ENCODE peak calls at places on chromosomes 5 and 9, in seven cellular contexts. P is WERI-Rb-1, B is prostate gland, Q is kidney epithelial cell, C is thoracic aorta, J is fibroblast of pulmonary artery, S is Caco-2. D is an unnamed sample.

GRCh38 chr9:135920973-135921585 is 13.7 kb upstream of the CAMSAP1 start:
- DNase-seq in P (no peak), B (no peak), Q (no peak), C (no peak), J (no peak), S (no peak), D (no peak)

GRCh38 chr5:103414598-103414997 is 148.0 kb downstream of the NUDT12 start:
- DNase-seq in P (no peak), B (no peak), Q (no peak), C (no peak), J (no peak), S (peak), D (no peak)

GRCh38 chr9:4986783-4987182 is 1.7 kb downstream of the JAK2 start:
- DNase-seq in P (no peak), B (no peak), Q (no peak), C (no peak), J (no peak), S (no peak), D (no peak)

GRCh38 chr5:149427374-149427773 is 48.3 kb upstream of the IL17B start:
- DNase-seq in P (no peak), B (no peak), Q (no peak), C (no peak), J (no peak), S (no peak), D (no peak)

GRCh38 chr5:14348142-14348541 is 205.0 kb downstream of the TRIO start:
- DNase-seq in P (no peak), B (no peak), Q (no peak), C (no peak), J (no peak), S (no peak), D (no peak)

GRCh38 chr5:136619556-136619955 is 254.2 kb upstream of the TRPC7 start:
- DNase-seq in P (no peak), B (no peak), Q (no peak), C (no peak), J (peak), S (no peak), D (no peak)

GRCh38 chr9:131473891-131474290 is 28.8 kb upstream of the POMT1 start:
- DNase-seq in P (no peak), B (no peak), Q (no peak), C (no peak), J (no peak), S (peak), D (no peak)

GRCh38 chr5:32190094-32190493 is 16.0 kb upstream of the GOLPH3 start:
- DNase-seq in P (no peak), B (no peak), Q (no peak), C (no peak), J (peak), S (no peak), D (no peak)

GRCh38 chr5:131974956-131975726 is 29.7 kb upstream of the MEIKIN start:
- DNase-seq in P (no peak), B (no peak), Q (no peak), C (no peak), J (no peak), S (no peak), D (peak)

GRCh38 chr5:32562841-32563240 is 22.5 kb upstream of the SUB1 start:
- DNase-seq in P (no peak), B (no peak), Q (no peak), C (no peak), J (no peak), S (no peak), D (no peak)

GRCh38 chr5:139046551-139046950 is 151.6 kb downstream of the SIL1 start:
- DNase-seq in P (no peak), B (no peak), Q (no peak), C (no peak), J (peak), S (no peak), D (no peak)

GRCh38 chr5:15585826-15586591 is 86.0 kb downstream of the FBXL7 start:
- DNase-seq in P (no peak), B (no peak), Q (no peak), C (no peak), J (no peak), S (no peak), D (no peak)

GRCh38 chr9:127943746-127944145 is 6.1 kb upstream of the DPM2 start:
- DNase-seq in P (peak), B (peak), Q (no peak), C (peak), J (peak), S (peak), D (no peak)

GRCh38 chr5:174317261-174317894 is 271.9 kb downstream of the NSG2 start:
- DNase-seq in P (peak), B (no peak), Q (no peak), C (no peak), J (peak), S (peak), D (no peak)

GRCh38 chr5:68137451-68138190 is 77.9 kb upstream of the PIK3R1 start:
- DNase-seq in P (no peak), B (no peak), Q (no peak), C (no peak), J (no peak), S (no peak), D (no peak)

GRCh38 chr9:130933114-130934046 is 5.7 kb downstream of the FIBCD1 start:
- DNase-seq in P (no peak), B (no peak), Q (no peak), C (no peak), J (peak), S (no peak), D (no peak)

GRCh38 chr9:122228906-122229837 is at the start of gene LHX6:
- DNase-seq in P (peak), B (no peak), Q (no peak), C (no peak), J (peak), S (no peak), D (no peak)
- H3K4me3 ChIP-seq in P (peak), B (peak), Q (no peak), C (peak), J (no peak), S (peak), D (peak)

GRCh38 chr5:141609044-141609443 is 9.8 kb downstream of the DIAPH1 start:
- DNase-seq in P (no peak), B (no peak), Q (no peak), C (no peak), J (no peak), S (no peak), D (no peak)
- H3K4me3 ChIP-seq in P (no peak), B (no peak), Q (no peak), C (no peak), J (no peak), S (no peak), D (no peak)

GRCh38 chr9:115118471-115119156 is 657 bp upstream of the TNC start:
- DNase-seq in P (peak), B (peak), Q (peak), C (peak), J (peak), S (peak), D (no peak)
- H3K4me3 ChIP-seq in P (peak), B (peak), Q (peak), C (peak), J (peak), S (peak), D (peak)

DNA sequence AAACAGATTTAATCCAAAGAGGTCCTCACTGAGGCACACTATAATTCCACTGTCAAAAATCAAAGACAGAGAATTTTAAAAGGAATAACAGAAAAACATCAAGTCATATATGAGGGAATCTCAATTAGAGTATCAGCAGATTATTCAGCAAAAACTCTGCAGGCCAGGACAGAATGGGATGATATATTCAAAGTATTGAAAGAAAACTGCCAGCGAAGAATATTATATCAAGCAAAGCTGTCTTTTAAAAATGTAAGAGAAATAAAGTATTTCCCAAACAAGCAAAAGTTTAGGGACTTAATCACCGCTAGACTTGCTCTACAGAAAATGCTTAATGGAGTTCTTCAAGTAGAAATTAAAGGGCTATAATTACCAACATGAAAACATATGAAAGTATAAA is 15.7 kb upstream of the OR2Y1 start:
- DNase-seq in P (no peak), B (no peak), Q (no peak), C (no peak), J (no peak), S (no peak), D (no peak)
- H3K4me3 ChIP-seq in P (no peak), B (no peak), Q (no peak), C (no peak), J (no peak), S (no peak), D (no peak)

GRCh38 chr5:172004824-172005237 is 1.6 kb downstream of the FBXW11 start:
- DNase-seq in P (no peak), B (no peak), Q (no peak), C (no peak), J (no peak), S (no peak), D (no peak)
- H3K4me3 ChIP-seq in P (no peak), B (peak), Q (peak), C (peak), J (peak), S (peak), D (peak)

GRCh38 chr9:137267933-137268355 is 9.6 kb upstream of the TOR4A start:
- DNase-seq in P (no peak), B (no peak), Q (no peak), C (no peak), J (no peak), S (no peak), D (no peak)

GRCh38 chr9:137266589-137267453 is 10.7 kb upstream of the TOR4A start:
- DNase-seq in P (no peak), B (no peak), Q (no peak), C (no peak), J (no peak), S (no peak), D (no peak)

GRCh38 chr9:137270929-137271695 is 6.4 kb upstream of the TOR4A start:
- DNase-seq in P (no peak), B (no peak), Q (no peak), C (no peak), J (no peak), S (no peak), D (peak)

GRCh38 chr9:137269231-137269772 is 8.2 kb upstream of the TOR4A start:
- DNase-seq in P (no peak), B (peak), Q (no peak), C (no peak), J (no peak), S (no peak), D (no peak)

GRCh38 chr9:137268538-137269201 is 8.9 kb upstream of the TOR4A start:
- DNase-seq in P (no peak), B (no peak), Q (no peak), C (no peak), J (no peak), S (no peak), D (no peak)
- H3K4me3 ChIP-seq in P (no peak), B (no peak), Q (no peak), C (peak), J (no peak), S (no peak), D (no peak)

DNA sequence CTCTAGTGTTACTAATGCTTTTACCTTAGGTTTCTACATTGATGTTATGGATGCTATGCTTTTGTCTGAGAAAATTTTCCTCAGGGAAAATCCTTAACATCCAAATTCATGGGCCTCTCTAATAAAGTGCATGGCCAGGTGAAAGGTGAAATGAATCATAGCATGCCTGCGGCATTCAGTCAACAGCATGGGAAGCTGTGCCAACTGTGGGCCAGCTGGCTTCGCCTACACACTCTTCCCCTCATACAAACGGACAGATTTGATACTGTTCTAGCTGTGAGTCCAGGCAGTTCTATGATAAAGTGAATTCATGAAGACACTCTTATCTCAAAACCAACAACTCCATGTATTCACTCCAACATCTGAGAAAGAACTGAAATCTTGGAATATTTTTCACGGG is 374.1 kb downstream of the PLK2 start:
- DNase-seq in P (no peak), B (no peak), Q (no peak), C (no peak), J (peak), S (no peak), D (no peak)
- H3K4me3 ChIP-seq in P (no peak), B (no peak), Q (no peak), C (no peak), J (no peak), S (no peak), D (no peak)

D was measured in vagina.